ENCODE peak calls at places on chromosomes 3 and 15, in ten cellular contexts. One of them, this sample, is unnamed.
A peak's percentile ranks its signal among the peaks of the same experiment; 100 is the strongest.

GRCh38 chr3:158407844-158408517 is 163.0 kb upstream of the MLF1 start:
- DNase-seq in M059J: no peak
- DNase-seq in HuH-7: no peak
- DNase-seq in EL: no peak
- DNase-seq in COLO829: no peak
- DNase-seq in WTC11: no peak
- DNase-seq in heart right ventricle: no peak
- DNase-seq in H4: no peak
- DNase-seq in A172: no peak
- DNase-seq in stimulated activated CD4-positive, alpha-beta T cell treated with anti-CD3 and anti-CD28 coated beads, Interleukin-1b, Interleukin-23, amount 100 ng/mL, for 24 hours: no peak
- DNase-seq in this sample: no peak

GRCh38 chr3:73611176-73611575 is 13.6 kb downstream of the PDZRN3 start:
- DNase-seq in M059J: no peak
- DNase-seq in HuH-7: no peak
- DNase-seq in EL: peak; percentile 27
- DNase-seq in COLO829: peak; percentile 79
- DNase-seq in WTC11: no peak
- DNase-seq in heart right ventricle: no peak
- DNase-seq in H4: no peak
- DNase-seq in A172: no peak
- DNase-seq in stimulated activated CD4-positive, alpha-beta T cell treated with anti-CD3 and anti-CD28 coated beads, Interleukin-1b, Interleukin-23, amount 100 ng/mL, for 24 hours: no peak
- DNase-seq in this sample: no peak

GRCh38 chr15:29704950-29705597 is 117.2 kb downstream of the TJP1 start:
- DNase-seq in M059J: no peak
- DNase-seq in HuH-7: no peak
- DNase-seq in EL: no peak
- DNase-seq in COLO829: no peak
- DNase-seq in WTC11: no peak
- DNase-seq in heart right ventricle: no peak
- DNase-seq in H4: no peak
- DNase-seq in A172: no peak
- DNase-seq in stimulated activated CD4-positive, alpha-beta T cell treated with anti-CD3 and anti-CD28 coated beads, Interleukin-1b, Interleukin-23, amount 100 ng/mL, for 24 hours: no peak
- DNase-seq in this sample: no peak

GRCh38 chr3:100540791-100541334 is 48.4 kb downstream of the TMEM45A start:
- DNase-seq in M059J: peak; percentile 71
- DNase-seq in HuH-7: no peak
- DNase-seq in EL: peak; percentile 26
- DNase-seq in COLO829: no peak
- DNase-seq in WTC11: no peak
- DNase-seq in heart right ventricle: no peak
- DNase-seq in H4: no peak
- DNase-seq in A172: no peak
- DNase-seq in stimulated activated CD4-positive, alpha-beta T cell treated with anti-CD3 and anti-CD28 coated beads, Interleukin-1b, Interleukin-23, amount 100 ng/mL, for 24 hours: no peak
- DNase-seq in this sample: no peak

GRCh38 chr3:193490580-193490979 is 64.1 kb downstream of the ATP13A4 start:
- DNase-seq in M059J: no peak
- DNase-seq in HuH-7: no peak
- DNase-seq in EL: no peak
- DNase-seq in COLO829: no peak
- DNase-seq in WTC11: no peak
- DNase-seq in heart right ventricle: no peak
- DNase-seq in H4: no peak
- DNase-seq in A172: no peak
- DNase-seq in stimulated activated CD4-positive, alpha-beta T cell treated with anti-CD3 and anti-CD28 coated beads, Interleukin-1b, Interleukin-23, amount 100 ng/mL, for 24 hours: no peak
- DNase-seq in this sample: no peak

GRCh38 chr3:18469775-18470174 is 44.6 kb upstream of the SATB1 start:
- DNase-seq in M059J: no peak
- DNase-seq in HuH-7: peak; percentile 51
- DNase-seq in EL: no peak
- DNase-seq in COLO829: no peak
- DNase-seq in WTC11: no peak
- DNase-seq in heart right ventricle: no peak
- DNase-seq in H4: no peak
- DNase-seq in A172: no peak
- DNase-seq in stimulated activated CD4-positive, alpha-beta T cell treated with anti-CD3 and anti-CD28 coated beads, Interleukin-1b, Interleukin-23, amount 100 ng/mL, for 24 hours: no peak
- DNase-seq in this sample: no peak

GRCh38 chr3:123586131-123586530 is 1.3 kb upstream of the HACD2 start:
- DNase-seq in M059J: peak; percentile 78
- DNase-seq in HuH-7: peak; percentile 38
- DNase-seq in EL: peak; percentile 71
- DNase-seq in COLO829: no peak
- DNase-seq in WTC11: peak; percentile 70
- DNase-seq in heart right ventricle: no peak
- DNase-seq in H4: peak; percentile 67
- DNase-seq in A172: peak; percentile 66
- DNase-seq in stimulated activated CD4-positive, alpha-beta T cell treated with anti-CD3 and anti-CD28 coated beads, Interleukin-1b, Interleukin-23, amount 100 ng/mL, for 24 hours: no peak
- DNase-seq in this sample: no peak

GRCh38 chr15:45064386-45064785 is 41.4 kb downstream of the SORD start:
- DNase-seq in M059J: peak; percentile 81
- DNase-seq in HuH-7: no peak
- DNase-seq in EL: peak; percentile 20
- DNase-seq in COLO829: no peak
- DNase-seq in WTC11: no peak
- DNase-seq in heart right ventricle: no peak
- DNase-seq in H4: no peak
- DNase-seq in A172: peak; percentile 56
- DNase-seq in stimulated activated CD4-positive, alpha-beta T cell treated with anti-CD3 and anti-CD28 coated beads, Interleukin-1b, Interleukin-23, amount 100 ng/mL, for 24 hours: no peak
- DNase-seq in this sample: no peak

GRCh38 chr3:196207833-196208607 is 3.2 kb downstream of the ZDHHC19 start:
- DNase-seq in M059J: no peak
- DNase-seq in HuH-7: peak; percentile 94
- DNase-seq in EL: no peak
- DNase-seq in COLO829: peak; percentile 96
- DNase-seq in WTC11: peak; percentile 94
- DNase-seq in heart right ventricle: no peak
- DNase-seq in H4: no peak
- DNase-seq in A172: no peak
- DNase-seq in stimulated activated CD4-positive, alpha-beta T cell treated with anti-CD3 and anti-CD28 coated beads, Interleukin-1b, Interleukin-23, amount 100 ng/mL, for 24 hours: peak; percentile 39
- DNase-seq in this sample: peak; percentile 64

GRCh38 chr15:49669288-49669687 is 48.4 kb downstream of the DTWD1 start:
- DNase-seq in M059J: no peak
- DNase-seq in HuH-7: no peak
- DNase-seq in EL: no peak
- DNase-seq in COLO829: no peak
- DNase-seq in WTC11: no peak
- DNase-seq in heart right ventricle: no peak
- DNase-seq in H4: no peak
- DNase-seq in A172: no peak
- DNase-seq in stimulated activated CD4-positive, alpha-beta T cell treated with anti-CD3 and anti-CD28 coated beads, Interleukin-1b, Interleukin-23, amount 100 ng/mL, for 24 hours: no peak
- DNase-seq in this sample: no peak

GRCh38 chr3:178238179-178238578 is 298.1 kb upstream of the KCNMB2 start:
- DNase-seq in M059J: no peak
- DNase-seq in HuH-7: no peak
- DNase-seq in EL: peak; percentile 3
- DNase-seq in COLO829: no peak
- DNase-seq in WTC11: no peak
- DNase-seq in heart right ventricle: no peak
- DNase-seq in H4: no peak
- DNase-seq in A172: no peak
- DNase-seq in stimulated activated CD4-positive, alpha-beta T cell treated with anti-CD3 and anti-CD28 coated beads, Interleukin-1b, Interleukin-23, amount 100 ng/mL, for 24 hours: no peak
- DNase-seq in this sample: no peak

GRCh38 chr3:115784739-115785571 is 161.6 kb downstream of the GAP43 start:
- DNase-seq in M059J: peak; percentile 71
- DNase-seq in HuH-7: no peak
- DNase-seq in EL: peak; percentile 88
- DNase-seq in COLO829: no peak
- DNase-seq in WTC11: no peak
- DNase-seq in heart right ventricle: no peak
- DNase-seq in H4: peak; percentile 46
- DNase-seq in A172: peak; percentile 51
- DNase-seq in stimulated activated CD4-positive, alpha-beta T cell treated with anti-CD3 and anti-CD28 coated beads, Interleukin-1b, Interleukin-23, amount 100 ng/mL, for 24 hours: no peak
- DNase-seq in this sample: no peak

GRCh38 chr15:77824361-77824985 is 191.8 kb upstream of the LINGO1 start:
- DNase-seq in M059J: no peak
- DNase-seq in HuH-7: no peak
- DNase-seq in EL: no peak
- DNase-seq in COLO829: no peak
- DNase-seq in WTC11: no peak
- DNase-seq in heart right ventricle: no peak
- DNase-seq in H4: no peak
- DNase-seq in A172: no peak
- DNase-seq in stimulated activated CD4-positive, alpha-beta T cell treated with anti-CD3 and anti-CD28 coated beads, Interleukin-1b, Interleukin-23, amount 100 ng/mL, for 24 hours: no peak
- DNase-seq in this sample: no peak

GRCh38 chr3:13513913-13514517 is 33.9 kb downstream of the HDAC11 start:
- DNase-seq in M059J: peak; percentile 46
- DNase-seq in HuH-7: no peak
- DNase-seq in EL: no peak
- DNase-seq in COLO829: no peak
- DNase-seq in WTC11: no peak
- DNase-seq in heart right ventricle: no peak
- DNase-seq in H4: no peak
- DNase-seq in A172: no peak
- DNase-seq in stimulated activated CD4-positive, alpha-beta T cell treated with anti-CD3 and anti-CD28 coated beads, Interleukin-1b, Interleukin-23, amount 100 ng/mL, for 24 hours: no peak
- DNase-seq in this sample: no peak

GRCh38 chr3:139514741-139515140 is 24.8 kb downstream of the RBP1 start:
- DNase-seq in M059J: no peak
- DNase-seq in HuH-7: no peak
- DNase-seq in EL: no peak
- DNase-seq in COLO829: no peak
- DNase-seq in WTC11: no peak
- DNase-seq in heart right ventricle: no peak
- DNase-seq in H4: no peak
- DNase-seq in A172: no peak
- DNase-seq in stimulated activated CD4-positive, alpha-beta T cell treated with anti-CD3 and anti-CD28 coated beads, Interleukin-1b, Interleukin-23, amount 100 ng/mL, for 24 hours: no peak
- DNase-seq in this sample: no peak

GRCh38 chr15:61051570-61052031 is 177.5 kb downstream of the RORA start:
- DNase-seq in M059J: peak; percentile 51
- DNase-seq in HuH-7: no peak
- DNase-seq in EL: peak; percentile 60
- DNase-seq in COLO829: no peak
- DNase-seq in WTC11: peak; percentile 37
- DNase-seq in heart right ventricle: peak; percentile 14
- DNase-seq in H4: peak; percentile 43
- DNase-seq in A172: peak; percentile 20
- DNase-seq in stimulated activated CD4-positive, alpha-beta T cell treated with anti-CD3 and anti-CD28 coated beads, Interleukin-1b, Interleukin-23, amount 100 ng/mL, for 24 hours: no peak
- DNase-seq in this sample: no peak

GRCh38 chr3:127473244-127474024 is 117.1 kb downstream of the TPRA1 start:
- DNase-seq in M059J: no peak
- DNase-seq in HuH-7: peak; percentile 91
- DNase-seq in EL: no peak
- DNase-seq in COLO829: no peak
- DNase-seq in WTC11: peak; percentile 87
- DNase-seq in heart right ventricle: no peak
- DNase-seq in H4: no peak
- DNase-seq in A172: no peak
- DNase-seq in stimulated activated CD4-positive, alpha-beta T cell treated with anti-CD3 and anti-CD28 coated beads, Interleukin-1b, Interleukin-23, amount 100 ng/mL, for 24 hours: no peak
- DNase-seq in this sample: no peak

GRCh38 chr3:39166932-39167532 is 13.6 kb upstream of the CSRNP1 start:
- DNase-seq in M059J: peak; percentile 80
- DNase-seq in HuH-7: no peak
- DNase-seq in EL: peak; percentile 86
- DNase-seq in COLO829: peak; percentile 91
- DNase-seq in WTC11: no peak
- DNase-seq in heart right ventricle: no peak
- DNase-seq in H4: peak; percentile 52
- DNase-seq in A172: peak; percentile 89
- DNase-seq in stimulated activated CD4-positive, alpha-beta T cell treated with anti-CD3 and anti-CD28 coated beads, Interleukin-1b, Interleukin-23, amount 100 ng/mL, for 24 hours: no peak
- DNase-seq in this sample: no peak

GRCh38 chr15:87572381-87572780 is 684.2 kb downstream of the NTRK3 start:
- DNase-seq in M059J: no peak
- DNase-seq in HuH-7: no peak
- DNase-seq in EL: peak; percentile 13
- DNase-seq in COLO829: no peak
- DNase-seq in WTC11: no peak
- DNase-seq in heart right ventricle: no peak
- DNase-seq in H4: no peak
- DNase-seq in A172: no peak
- DNase-seq in stimulated activated CD4-positive, alpha-beta T cell treated with anti-CD3 and anti-CD28 coated beads, Interleukin-1b, Interleukin-23, amount 100 ng/mL, for 24 hours: no peak
- DNase-seq in this sample: no peak

GRCh38 chr3:179037361-179037760 is 34.2 kb downstream of the ZMAT3 start:
- DNase-seq in M059J: peak; percentile 93
- DNase-seq in HuH-7: no peak
- DNase-seq in EL: peak; percentile 99
- DNase-seq in COLO829: peak; percentile 87
- DNase-seq in WTC11: no peak
- DNase-seq in heart right ventricle: peak; percentile 58
- DNase-seq in H4: peak; percentile 90
- DNase-seq in A172: peak; percentile 98
- DNase-seq in stimulated activated CD4-positive, alpha-beta T cell treated with anti-CD3 and anti-CD28 coated beads, Interleukin-1b, Interleukin-23, amount 100 ng/mL, for 24 hours: peak; percentile 16
- DNase-seq in this sample: peak; percentile 30

GRCh38 chr3:195583831-195584542 is at the start of gene APOD:
- DNase-seq in M059J: no peak
- DNase-seq in HuH-7: no peak
- DNase-seq in EL: peak; percentile 27
- DNase-seq in COLO829: peak; percentile 97
- DNase-seq in WTC11: no peak
- DNase-seq in heart right ventricle: peak; percentile 57
- DNase-seq in H4: peak; percentile 33
- DNase-seq in A172: no peak
- DNase-seq in stimulated activated CD4-positive, alpha-beta T cell treated with anti-CD3 and anti-CD28 coated beads, Interleukin-1b, Interleukin-23, amount 100 ng/mL, for 24 hours: no peak
- DNase-seq in this sample: no peak

GRCh38 chr3:184715943-184716651 is 4.2 kb upstream of the MAGEF1 start:
- DNase-seq in M059J: no peak
- DNase-seq in HuH-7: no peak
- DNase-seq in EL: no peak
- DNase-seq in COLO829: no peak
- DNase-seq in WTC11: no peak
- DNase-seq in heart right ventricle: no peak
- DNase-seq in H4: no peak
- DNase-seq in A172: no peak
- DNase-seq in stimulated activated CD4-positive, alpha-beta T cell treated with anti-CD3 and anti-CD28 coated beads, Interleukin-1b, Interleukin-23, amount 100 ng/mL, for 24 hours: no peak
- DNase-seq in this sample: no peak

GRCh38 chr3:107325446-107325845 is 51.8 kb upstream of the CCDC54 start:
- DNase-seq in M059J: no peak
- DNase-seq in HuH-7: no peak
- DNase-seq in EL: no peak
- DNase-seq in COLO829: no peak
- DNase-seq in WTC11: no peak
- DNase-seq in heart right ventricle: no peak
- DNase-seq in H4: no peak
- DNase-seq in A172: no peak
- DNase-seq in stimulated activated CD4-positive, alpha-beta T cell treated with anti-CD3 and anti-CD28 coated beads, Interleukin-1b, Interleukin-23, amount 100 ng/mL, for 24 hours: no peak
- DNase-seq in this sample: no peak